ENCODE peak calls at places on chromosome 1, in eight cellular contexts. G, U, J, V, E, Y, S and F are unnamed samples.

GRCh38 chr1:70738576-70738975 is 309.0 kb downstream of the PTGER3 start:
- DNase-seq in G (no peak), U (no peak), J (no peak), V (no peak), E (no peak), Y (no peak), S (no peak), F (no peak)

GRCh38 chr1:15948091-15948591 is 27.8 kb downstream of the ZBTB17 start:
- DNase-seq in G (no peak), U (no peak), J (no peak), V (no peak), E (no peak), Y (peak; percentile 45), S (peak; percentile 12), F (no peak)

GRCh38 chr1:163104405-163105099 is 35.4 kb downstream of the RGS4 start:
- DNase-seq in G (no peak), U (no peak), J (no peak), V (no peak), E (no peak), Y (no peak), S (peak; percentile 35), F (peak; percentile 82)

GRCh38 chr1:203038891-203039608 is 12.8 kb downstream of the PPFIA4 start:
- DNase-seq in G (peak; percentile 85), U (peak; percentile 85), J (peak; percentile 68), V (peak; percentile 61), E (peak; percentile 82), Y (peak; percentile 83), S (peak; percentile 73), F (peak; percentile 27)

GRCh38 chr1:168737446-168737845 is 8.4 kb upstream of the DPT start:
- DNase-seq in G (no peak), U (no peak), J (no peak), V (no peak), E (no peak), Y (no peak), S (no peak), F (no peak)

GRCh38 chr1:79815115-79815514 is 808.6 kb upstream of the ADGRL4 start:
- DNase-seq in G (no peak), U (no peak), J (no peak), V (no peak), E (peak; percentile 65), Y (no peak), S (no peak), F (no peak)

GRCh38 chr1:228007054-228007800 is 429 bp downstream of the WNT3A start:
- DNase-seq in G (no peak), U (no peak), J (no peak), V (peak; percentile 20), E (peak; percentile 31), Y (peak; percentile 54), S (no peak), F (no peak)

GRCh38 chr1:156677616-156678596 is 699 bp upstream of the NES start:
- DNase-seq in G (peak; percentile 81), U (peak; percentile 58), J (peak; percentile 85), V (peak; percentile 67), E (peak; percentile 82), Y (peak; percentile 90), S (peak; percentile 95), F (peak; percentile 71)

GRCh38 chr1:30191154-30191702 is 532.2 kb downstream of the MATN1 start:
- DNase-seq in G (no peak), U (peak; percentile 60), J (peak; percentile 46), V (no peak), E (peak; percentile 95), Y (no peak), S (peak; percentile 1), F (peak; percentile 85)

GRCh38 chr1:32349211-32349708 is 13.0 kb downstream of the FAM229A start:
- DNase-seq in G (no peak), U (no peak), J (no peak), V (no peak), E (no peak), Y (no peak), S (peak; percentile 99), F (peak; percentile 49)

GRCh38 chr1:32351859-32352745 is 10.2 kb downstream of the FAM229A start:
- DNase-seq in G (no peak), U (no peak), J (peak; percentile 18), V (no peak), E (peak; percentile 73), Y (peak; percentile 74), S (peak; percentile 80), F (peak; percentile 22)

GRCh38 chr1:32351077-32351858 is 11.0 kb downstream of the FAM229A start:
- DNase-seq in G (peak; percentile 95), U (peak; percentile 98), J (peak; percentile 92), V (peak; percentile 73), E (peak; percentile 95), Y (peak; percentile 100), S (peak; percentile 95), F (peak; percentile 79)

GRCh38 chr1:32352831-32353383 is 9.4 kb downstream of the FAM229A start:
- DNase-seq in G (no peak), U (no peak), J (no peak), V (no peak), E (peak; percentile 23), Y (no peak), S (peak; percentile 54), F (no peak)

DNA sequence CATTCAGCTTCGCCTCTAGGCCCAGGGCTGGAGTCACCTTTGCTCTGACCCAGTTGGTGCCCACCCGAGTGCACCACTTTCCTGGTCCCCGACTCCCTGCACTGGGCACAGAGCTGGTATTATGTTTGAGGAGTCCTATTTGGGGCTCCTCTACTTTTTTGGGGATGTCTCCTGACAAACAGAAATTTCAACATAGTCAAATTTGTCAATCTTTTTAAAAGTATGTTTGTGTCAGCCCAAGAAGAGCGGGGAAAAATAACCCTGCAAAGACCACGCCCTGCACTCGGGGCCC is 11.6 kb downstream of the FAM229A start:
- DNase-seq in G (no peak), U (no peak), J (no peak), V (no peak), E (no peak), Y (no peak), S (no peak), F (no peak)
- H3K4me2 ChIP-seq in G (no peak overlapping the region), U (peak overlapping the region; percentile 92), J (peak overlapping the region; percentile 35), V (peak overlapping the region; percentile 17), E (peak overlapping the region; percentile 82), Y (no peak overlapping the region), S (no peak overlapping the region), F (peak overlapping the region; percentile 93)

GRCh38 chr1:45499415-45499769 is 481 bp downstream of the CCDC163 start:
- DNase-seq in G (no peak), U (peak; percentile 66), J (no peak), V (peak; percentile 27), E (no peak), Y (no peak), S (no peak), F (no peak)

GRCh38 chr1:45503462-45504360 is 3.6 kb downstream of the MMACHC start:
- DNase-seq in G (no peak), U (no peak), J (no peak), V (no peak), E (no peak), Y (no peak), S (no peak), F (no peak)

GRCh38 chr1:45501502-45501859 is 1.4 kb downstream of the MMACHC start:
- DNase-seq in G (no peak), U (no peak), J (no peak), V (no peak), E (no peak), Y (no peak), S (no peak), F (no peak)

GRCh38 chr1:45493116-45493697 is 2.2 kb upstream of the TESK2 start:
- DNase-seq in G (peak; percentile 38), U (peak; percentile 79), J (peak; percentile 53), V (peak; percentile 41), E (peak; percentile 62), Y (peak; percentile 66), S (peak; percentile 64), F (no peak)

DNA sequence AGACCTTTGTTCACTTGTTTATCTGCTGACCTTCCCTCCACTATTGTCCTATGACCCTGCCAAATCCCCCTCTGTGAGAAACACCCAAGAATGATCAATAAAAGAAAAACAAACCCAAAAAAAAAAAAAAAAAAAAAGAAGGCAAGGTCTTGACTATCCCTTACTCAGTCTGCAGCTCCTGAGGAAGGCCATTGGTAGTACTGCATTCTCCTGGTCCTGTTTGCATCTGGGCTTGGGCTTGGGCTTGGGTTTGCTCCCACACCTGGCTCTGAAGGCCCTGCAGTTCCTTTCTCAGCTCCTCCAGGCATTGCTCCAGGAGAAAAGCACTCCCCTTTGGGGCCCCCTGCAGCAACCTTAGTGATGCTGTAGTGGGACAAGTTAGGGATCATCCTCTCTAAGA is 1.6 kb downstream of the CCDC163 start:
- DNase-seq in G (no peak), U (no peak), J (no peak), V (no peak), E (no peak), Y (no peak), S (no peak), F (no peak)
- H3K4me1 ChIP-seq in G (peaks cover 8% of the 10 kb centered on the region), U (peaks cover 24% of the 10 kb centered on the region), J (peaks cover 25% of the 10 kb centered on the region), V (peaks cover 18% of the 10 kb centered on the region), E (peaks cover 10% of the 10 kb centered on the region), Y (peaks cover 16% of the 10 kb centered on the region), S (peaks cover 8% of the 10 kb centered on the region), F (no peaks in the 10 kb centered on the region)

GRCh38 chr1:215518594-215518993 is 48.5 kb upstream of the KCTD3 start:
- DNase-seq in G (no peak), U (no peak), J (no peak), V (no peak), E (no peak), Y (no peak), S (no peak), F (no peak)

GRCh38 chr1:215521279-215521678 is 45.8 kb upstream of the KCTD3 start:
- DNase-seq in G (no peak), U (no peak), J (no peak), V (no peak), E (no peak), Y (no peak), S (no peak), F (no peak)

GRCh38 chr1:215523128-215523861 is 43.8 kb upstream of the KCTD3 start:
- DNase-seq in G (no peak), U (peak; percentile 55), J (no peak), V (no peak), E (peak; percentile 52), Y (no peak), S (peak; percentile 37), F (peak; percentile 6)

GRCh38 chr1:215517441-215517891 is 49.6 kb upstream of the KCTD3 start:
- DNase-seq in G (peak; percentile 46), U (peak; percentile 44), J (peak; percentile 28), V (peak; percentile 56), E (peak; percentile 77), Y (peak; percentile 28), S (peak; percentile 62), F (peak; percentile 70)
- H3K4me2 ChIP-seq in G (no peak overlapping the region), U (no peak overlapping the region), J (no peak overlapping the region), V (no peak overlapping the region), E (peak overlapping the region; percentile 64), Y (no peak overlapping the region), S (no peak overlapping the region), F (peak overlapping the region; percentile 52)

GRCh38 chr1:246549665-246550064 is 16.4 kb downstream of the TFB2M start:
- DNase-seq in G (no peak), U (no peak), J (no peak), V (no peak), E (no peak), Y (no peak), S (no peak), F (no peak)
- H3K4me1 ChIP-seq in G (no peaks in the 10 kb centered on the region), U (no peaks in the 10 kb centered on the region), J (no peaks in the 10 kb centered on the region), V (no peaks in the 10 kb centered on the region), E (no peaks in the 10 kb centered on the region), Y (no peaks in the 10 kb centered on the region), S (no peaks in the 10 kb centered on the region), F (no peaks in the 10 kb centered on the region)